ENCODE peak calls at places on chromosomes 2 and 18, in six cellular contexts. O, L, D, N, B and E are unnamed samples.

GRCh38 chr2:65370387-65371093 is 61.9 kb downstream of the SPRED2 start:
- DNase-seq in O (peak), L (no peak), D (no peak), N (no peak), B (no peak), E (no peak)

GRCh38 chr2:71001592-71002570 is 7.2 kb upstream of the TEX261 start:
- DNase-seq in O (no peak), L (no peak), D (no peak), N (no peak), B (no peak), E (no peak)

GRCh38 chr2:238240761-238241711 is 1.2 kb upstream of the HES6 start:
- DNase-seq in O (peak), L (peak), D (no peak), N (peak), B (peak), E (no peak)

GRCh38 chr18:8745355-8746014 is 40.1 kb downstream of the MTCL1 start:
- DNase-seq in O (no peak), L (no peak), D (peak), N (no peak), B (no peak), E (no peak)

GRCh38 chr2:30239308-30240161 is 8.2 kb downstream of the LBH start:
- DNase-seq in O (no peak), L (peak), D (peak), N (peak), B (no peak), E (peak)

GRCh38 chr2:226868331-226868730 is 32.5 kb downstream of the RHBDD1 start:
- DNase-seq in O (no peak), L (peak), D (no peak), N (peak), B (no peak), E (no peak)

GRCh38 chr2:19669605-19670004 is 232.2 kb downstream of the TTC32 start:
- DNase-seq in O (no peak), L (no peak), D (no peak), N (no peak), B (no peak), E (no peak)

GRCh38 chr2:96146881-96147592 is 1.8 kb upstream of the DUSP2 start:
- DNase-seq in O (no peak), L (no peak), D (no peak), N (peak), B (no peak), E (no peak)

GRCh38 chr2:60796573-60797509 is 40.8 kb downstream of the PAPOLG start:
- DNase-seq in O (no peak), L (no peak), D (no peak), N (no peak), B (no peak), E (no peak)

GRCh38 chr18:49618741-49619392 is 57.0 kb downstream of the LIPG start:
- DNase-seq in O (no peak), L (no peak), D (no peak), N (peak), B (no peak), E (no peak)

GRCh38 chr2:181891258-181891965 is at the start of gene ITPRID2:
- DNase-seq in O (peak), L (peak), D (peak), N (peak), B (peak), E (peak)

GRCh38 chr2:188345020-188345419 is 53.3 kb downstream of the GULP1 start:
- DNase-seq in O (no peak), L (peak), D (no peak), N (peak), B (no peak), E (no peak)

GRCh38 chr2:27041708-27042107 is 8.9 kb downstream of the TMEM214 start:
- DNase-seq in O (no peak), L (peak), D (no peak), N (peak), B (no peak), E (no peak)

GRCh38 chr2:131031875-131032274 is 61.4 kb downstream of the FAM168B start:
- DNase-seq in O (no peak), L (no peak), D (no peak), N (no peak), B (no peak), E (no peak)

GRCh38 chr2:37506407-37507068 is 162.1 kb downstream of the QPCT start:
- DNase-seq in O (no peak), L (peak), D (no peak), N (peak), B (no peak), E (peak)

GRCh38 chr2:44769349-44770005 is 172.0 kb upstream of the SIX3 start:
- DNase-seq in O (no peak), L (no peak), D (no peak), N (no peak), B (no peak), E (no peak)

GRCh38 chr2:179974743-179975142 is 32.4 kb downstream of the CWC22 start:
- DNase-seq in O (peak), L (no peak), D (no peak), N (no peak), B (no peak), E (no peak)

GRCh38 chr2:75456825-75457224 is 103.9 kb downstream of the EVA1A start:
- DNase-seq in O (no peak), L (no peak), D (no peak), N (no peak), B (no peak), E (no peak)

GRCh38 chr2:48548871-48549270 is 18.9 kb downstream of the STON1 start:
- DNase-seq in O (no peak), L (peak), D (peak), N (peak), B (no peak), E (no peak)

GRCh38 chr2:141021109-141021508 is 1109.7 kb downstream of the LRP1B start:
- DNase-seq in O (no peak), L (peak), D (peak), N (peak), B (no peak), E (no peak)

GRCh38 chr2:239312081-239312501 is 88.7 kb downstream of the HDAC4 start:
- DNase-seq in O (no peak), L (no peak), D (no peak), N (no peak), B (no peak), E (no peak)

GRCh38 chr2:11938196-11938595 is 191.8 kb downstream of the LPIN1 start:
- DNase-seq in O (no peak), L (no peak), D (peak), N (no peak), B (no peak), E (no peak)

GRCh38 chr2:72949045-72949444 is 31.7 kb downstream of the EMX1 start:
- DNase-seq in O (no peak), L (no peak), D (no peak), N (no peak), B (no peak), E (no peak)

GRCh38 chr2:185952098-185952497 is 213.5 kb downstream of the FSIP2 start:
- DNase-seq in O (no peak), L (no peak), D (no peak), N (no peak), B (no peak), E (no peak)

GRCh38 chr2:86336350-86337234 is 834 bp downstream of the REEP1 start:
- DNase-seq in O (no peak), L (no peak), D (no peak), N (no peak), B (no peak), E (no peak)

GRCh38 chr18:54043484-54044256 is 180.8 kb downstream of the MBD2 start:
- DNase-seq in O (no peak), L (no peak), D (no peak), N (no peak), B (no peak), E (no peak)

GRCh38 chr2:108215794-108216211 is 24.0 kb upstream of the SULT1C3 start:
- DNase-seq in O (peak), L (peak), D (no peak), N (peak), B (no peak), E (peak)

GRCh38 chr2:215917953-215918620 is 95.3 kb downstream of the MREG start:
- DNase-seq in O (no peak), L (peak), D (no peak), N (peak), B (no peak), E (peak)

GRCh38 chr2:42854207-42854818 is 61.9 kb upstream of the HAAO start:
- DNase-seq in O (no peak), L (peak), D (no peak), N (peak), B (no peak), E (no peak)